ENCODE peak calls at places on chromosomes 16 and 17, in four cellular contexts. V is progenitor cell of endocrine pancreas; Q is CD8-positive, alpha-beta T cell; Z is caudate nucleus. X is an unnamed sample.

GRCh38 chr17:79988163-79988971 is 47.3 kb downstream of the TBC1D16 start:
- DNase-seq in V (no peak), Z (no peak), Q (no peak), X (peak)

GRCh38 chr17:37179893-37180292 is 195.9 kb upstream of the C17orf78 start:
- DNase-seq in V (no peak), Z (no peak), Q (no peak), X (no peak)

GRCh38 chr17:34006126-34006525 is 249.0 kb upstream of the CCL2 start:
- DNase-seq in Z (no peak), Q (no peak), V (no peak), X (no peak)

GRCh38 chr16:67676516-67676915 is 9.9 kb downstream of the C16orf86 start:
- DNase-seq in V (no peak), Q (no peak), Z (no peak), X (no peak)

GRCh38 chr17:66375121-66375520 is 72.7 kb downstream of the PRKCA start:
- DNase-seq in Q (no peak), Z (no peak), V (no peak), X (no peak)

GRCh38 chr17:57868007-57868774 is 18.3 kb upstream of the MRPS23 start:
- DNase-seq in Z (peak), Q (peak), V (no peak), X (peak)

GRCh38 chr17:27294689-27295630 is 1.0 kb downstream of the WSB1 start:
- DNase-seq in Q (peak), V (no peak), Z (no peak), X (peak)

GRCh38 chr16:15715221-15715620 is 65.2 kb downstream of the NDE1 start:
- DNase-seq in Z (no peak), V (no peak), Q (no peak), X (no peak)

GRCh38 chr16:82758904-82759303 is 132.1 kb downstream of the CDH13 start:
- DNase-seq in Q (no peak), V (no peak), Z (no peak), X (no peak)

GRCh38 chr16:47387026-47387734 is 73.7 kb downstream of the ITFG1 start:
- DNase-seq in Z (no peak), Q (no peak), V (no peak), X (no peak)

GRCh38 chr17:37826497-37827115 is 81.7 kb upstream of the HNF1B start:
- DNase-seq in Z (no peak), V (no peak), Q (no peak), X (no peak)

GRCh38 chr16:28575446-28576109 is 21.3 kb downstream of the SULT1A2 start:
- DNase-seq in V (no peak), Q (no peak), Z (no peak), X (no peak)

GRCh38 chr17:3636908-3637373 is 381 bp downstream of the CTNS start:
- DNase-seq in Z (no peak), V (no peak), Q (peak), X (no peak)

GRCh38 chr16:3095869-3096268 is 3.2 kb downstream of the ZSCAN10 start:
- DNase-seq in Z (no peak), V (no peak), Q (peak), X (no peak)

GRCh38 chr16:89120921-89121351 is 27.3 kb downstream of the ACSF3 start:
- DNase-seq in V (no peak), Q (no peak), Z (no peak), X (no peak)

GRCh38 chr16:793414-793813 is 5.0 kb downstream of the CHTF18 start:
- DNase-seq in V (no peak), Q (no peak), Z (no peak), X (no peak)

GRCh38 chr16:46736695-46737094 is 11.4 kb downstream of the MYLK3 start:
- DNase-seq in Z (no peak), V (no peak), Q (no peak), X (no peak)

GRCh38 chr16:71441348-71441781 is 489 bp downstream of the TLE7 start:
- DNase-seq in V (no peak), Z (no peak), Q (peak), X (no peak)

GRCh38 chr17:77312786-77313599 is 172.2 kb downstream of the SEC14L1 start:
- DNase-seq in V (no peak), Z (no peak), Q (no peak), X (peak)

GRCh38 chr17:47705536-47706481 is 11.8 kb downstream of the TBKBP1 start:
- DNase-seq in Z (no peak), V (no peak), Q (no peak), X (no peak)

X was measured in amniotic stem cell.